ENCODE peak calls at places on chromosomes 4 and X, in six cellular contexts. One of them, this sample, is unnamed.

GRCh38 chrX:99777912-99778311 is 632.2 kb downstream of the PCDH19 start:
- DNase-seq in trophoblast cell: no peak
- DNase-seq in mesenchymal stem cell: no peak
- DNase-seq in H1: no peak
- DNase-seq in neuronal stem cell: no peak
- DNase-seq in IMR-90: no peak
- DNase-seq in this sample: no peak

GRCh38 chrX:65537229-65537628 is 2.6 kb upstream of the LAS1L start:
- DNase-seq in IMR-90: no peak
- DNase-seq in H1: no peak
- DNase-seq in trophoblast cell: no peak
- DNase-seq in mesenchymal stem cell: no peak
- DNase-seq in neuronal stem cell: no peak
- DNase-seq in this sample: no peak

GRCh38 chr4:11634283-11634682 is 205.6 kb upstream of the HS3ST1 start:
- DNase-seq in H1: no peak
- DNase-seq in trophoblast cell: no peak
- DNase-seq in neuronal stem cell: no peak
- DNase-seq in mesenchymal stem cell: no peak
- DNase-seq in IMR-90: no peak
- DNase-seq in this sample: no peak

GRCh38 chr4:120052840-120053239 is 13.8 kb downstream of the MAD2L1 start:
- DNase-seq in neuronal stem cell: no peak
- DNase-seq in trophoblast cell: peak
- DNase-seq in mesenchymal stem cell: peak
- DNase-seq in H1: no peak
- DNase-seq in IMR-90: peak
- DNase-seq in this sample: no peak

GRCh38 chrX:26653050-26653449 is 437.1 kb downstream of the MAGEB5 start:
- DNase-seq in IMR-90: no peak
- DNase-seq in neuronal stem cell: no peak
- DNase-seq in H1: no peak
- DNase-seq in trophoblast cell: no peak
- DNase-seq in mesenchymal stem cell: no peak
- DNase-seq in this sample: no peak

GRCh38 chr4:140937866-140938265 is 181.7 kb upstream of the TBC1D9 start:
- DNase-seq in trophoblast cell: peak
- DNase-seq in neuronal stem cell: no peak
- DNase-seq in H1: no peak
- DNase-seq in IMR-90: peak
- DNase-seq in mesenchymal stem cell: peak
- DNase-seq in this sample: no peak

GRCh38 chr4:1959104-1959384 is 49.7 kb downstream of the NELFA start:
- DNase-seq in mesenchymal stem cell: no peak
- DNase-seq in IMR-90: no peak
- DNase-seq in trophoblast cell: no peak
- DNase-seq in H1: no peak
- DNase-seq in neuronal stem cell: no peak
- DNase-seq in this sample: no peak

GRCh38 chr4:42453612-42454011 is 56.3 kb downstream of the SHISA3 start:
- DNase-seq in trophoblast cell: no peak
- DNase-seq in neuronal stem cell: no peak
- DNase-seq in H1: no peak
- DNase-seq in IMR-90: no peak
- DNase-seq in mesenchymal stem cell: no peak
- DNase-seq in this sample: no peak

GRCh38 chr4:65880594-65880993 is 210.3 kb upstream of the EPHA5 start:
- DNase-seq in IMR-90: no peak
- DNase-seq in neuronal stem cell: no peak
- DNase-seq in mesenchymal stem cell: no peak
- DNase-seq in trophoblast cell: no peak
- DNase-seq in H1: no peak
- DNase-seq in this sample: no peak

GRCh38 chr4:6087669-6088068 is 69.4 kb upstream of the C4orf50 start:
- DNase-seq in trophoblast cell: peak
- DNase-seq in IMR-90: peak
- DNase-seq in neuronal stem cell: peak
- DNase-seq in mesenchymal stem cell: no peak
- DNase-seq in H1: peak
- DNase-seq in this sample: peak

GRCh38 chr4:124526321-124526720 is 186.2 kb downstream of the ANKRD50 start:
- DNase-seq in trophoblast cell: no peak
- DNase-seq in H1: no peak
- DNase-seq in neuronal stem cell: no peak
- DNase-seq in IMR-90: peak
- DNase-seq in mesenchymal stem cell: no peak
- DNase-seq in this sample: no peak

GRCh38 chrX:6678313-6678712 is 143.4 kb upstream of the VCX3A start:
- DNase-seq in trophoblast cell: no peak
- DNase-seq in H1: no peak
- DNase-seq in IMR-90: no peak
- DNase-seq in neuronal stem cell: no peak
- DNase-seq in mesenchymal stem cell: no peak
- DNase-seq in this sample: no peak

DNA sequence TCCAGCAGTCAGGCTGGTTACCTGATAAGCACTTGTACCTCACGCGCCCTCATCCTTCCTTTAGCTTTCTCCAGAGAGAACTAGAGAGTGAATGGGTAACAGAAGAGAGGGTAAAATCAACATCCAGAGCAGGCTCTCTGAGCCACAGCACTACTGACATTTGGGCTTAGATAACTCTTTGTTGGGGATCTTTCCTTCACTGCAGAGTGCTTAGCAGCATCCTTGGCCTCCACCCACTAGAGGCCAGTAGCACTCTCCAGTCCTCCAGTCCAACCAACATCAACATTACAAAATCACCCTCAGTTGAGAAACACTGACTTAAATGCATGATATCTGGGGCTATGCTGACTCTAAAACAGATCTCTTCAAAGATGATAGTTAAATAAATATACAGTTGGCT is 220.7 kb downstream of the TACR3 start:
- DNase-seq in trophoblast cell: no peak
- DNase-seq in mesenchymal stem cell: peak
- DNase-seq in IMR-90: no peak
- DNase-seq in neuronal stem cell: no peak
- DNase-seq in H1: no peak
- DNase-seq in this sample: no peak
- H3K27ac ChIP-seq in trophoblast cell: no peak
- H3K27ac ChIP-seq in mesenchymal stem cell: no peak
- H3K27ac ChIP-seq in IMR-90: no peak
- H3K27ac ChIP-seq in neuronal stem cell: no peak
- H3K27ac ChIP-seq in H1: no peak
- H3K27ac ChIP-seq in this sample: no peak

DNA sequence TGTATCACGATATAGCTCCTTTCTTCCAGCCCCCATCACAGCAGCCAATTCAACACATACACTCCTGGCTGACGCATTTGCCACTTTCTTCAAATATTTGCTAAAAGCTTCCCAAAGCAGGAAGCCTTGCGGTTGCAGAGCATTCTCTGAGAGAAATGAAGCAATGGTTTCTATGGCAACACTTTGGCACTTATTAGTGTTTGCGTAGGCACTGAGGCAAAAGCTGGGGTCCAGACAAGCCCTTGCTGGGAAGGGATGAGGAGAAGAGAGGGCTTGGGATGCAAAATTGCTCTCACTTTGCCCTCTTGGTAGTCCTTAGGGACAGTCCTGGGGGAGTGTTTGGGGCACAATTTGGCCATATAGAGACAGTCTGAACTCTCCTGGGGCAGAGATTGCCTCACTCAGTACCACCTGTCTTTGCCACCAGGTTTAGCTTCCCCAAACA is 55.0 kb upstream of the PAK3 start:
- DNase-seq in trophoblast cell: peak
- DNase-seq in H1: no peak
- DNase-seq in mesenchymal stem cell: peak
- DNase-seq in IMR-90: peak
- DNase-seq in neuronal stem cell: no peak
- DNase-seq in this sample: no peak
- H2AFZ ChIP-seq in trophoblast cell: no peak
- H2AFZ ChIP-seq in H1: no peak
- H2AFZ ChIP-seq in mesenchymal stem cell: no peak
- H2AFZ ChIP-seq in IMR-90: no peak
- H2AFZ ChIP-seq in neuronal stem cell: no peak
- H2AFZ ChIP-seq in this sample: no peak

DNA sequence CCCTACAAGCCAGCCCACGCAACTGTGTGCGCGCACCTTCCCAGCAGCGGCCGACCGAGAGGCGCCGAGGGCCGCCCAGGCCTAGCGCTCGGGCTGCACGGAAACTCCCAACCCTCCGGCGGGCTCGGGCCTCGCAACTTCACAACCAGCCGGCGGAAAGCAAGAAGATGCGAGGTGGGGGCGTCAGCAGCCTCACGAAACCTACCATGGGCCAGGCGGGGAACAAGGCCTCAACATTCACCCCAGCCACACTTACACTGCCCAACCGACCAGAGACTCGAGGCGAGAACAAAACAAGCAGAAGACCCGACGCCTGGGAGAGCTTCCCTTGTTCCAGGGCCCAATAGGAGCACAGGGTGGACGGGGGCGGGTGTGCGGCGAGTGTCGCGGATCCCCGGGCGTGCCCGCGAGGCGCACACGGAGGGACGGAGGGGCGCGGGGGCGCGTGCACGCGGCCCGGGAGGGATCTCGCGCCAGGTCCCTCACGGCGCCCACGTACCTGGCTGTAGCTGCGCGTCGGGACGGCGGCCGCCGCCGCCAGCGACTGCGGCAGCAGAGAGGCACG is 636 bp downstream of the GRSF1 start:
- DNase-seq in neuronal stem cell: peak
- DNase-seq in mesenchymal stem cell: peak
- DNase-seq in IMR-90: peak
- DNase-seq in H1: no peak
- DNase-seq in trophoblast cell: peak
- DNase-seq in this sample: peak
- H2AK5ac ChIP-seq in neuronal stem cell: peak
- H2AK5ac ChIP-seq in mesenchymal stem cell: peak
- H2AK5ac ChIP-seq in IMR-90: peak
- H2AK5ac ChIP-seq in H1: no peak
- H2AK5ac ChIP-seq in trophoblast cell: no peak
- H2AK5ac ChIP-seq in this sample: no peak

GRCh38 chr4:78568640-78569261 is 17.2 kb downstream of the ANXA3 start:
- DNase-seq in mesenchymal stem cell: no peak
- DNase-seq in IMR-90: no peak
- DNase-seq in neuronal stem cell: no peak
- DNase-seq in H1: no peak
- DNase-seq in trophoblast cell: no peak
- DNase-seq in this sample: no peak

GRCh38 chr4:78565971-78566372 is 14.4 kb downstream of the ANXA3 start:
- DNase-seq in H1: no peak
- DNase-seq in IMR-90: peak
- DNase-seq in trophoblast cell: peak
- DNase-seq in mesenchymal stem cell: peak
- DNase-seq in neuronal stem cell: no peak
- DNase-seq in this sample: no peak

GRCh38 chr4:78567502-78568075 is 16.0 kb downstream of the ANXA3 start:
- DNase-seq in mesenchymal stem cell: no peak
- DNase-seq in trophoblast cell: peak
- DNase-seq in H1: no peak
- DNase-seq in neuronal stem cell: no peak
- DNase-seq in IMR-90: no peak
- DNase-seq in this sample: no peak

GRCh38 chr4:78569291-78569821 is 17.8 kb downstream of the ANXA3 start:
- DNase-seq in H1: no peak
- DNase-seq in IMR-90: peak
- DNase-seq in neuronal stem cell: no peak
- DNase-seq in mesenchymal stem cell: peak
- DNase-seq in trophoblast cell: peak
- DNase-seq in this sample: no peak

GRCh38 chr4:78566834-78567501 is 15.4 kb downstream of the ANXA3 start:
- DNase-seq in mesenchymal stem cell: no peak
- DNase-seq in IMR-90: no peak
- DNase-seq in trophoblast cell: no peak
- DNase-seq in H1: no peak
- DNase-seq in neuronal stem cell: no peak
- DNase-seq in this sample: no peak
- H3K27ac ChIP-seq in mesenchymal stem cell: no peak
- H3K27ac ChIP-seq in IMR-90: no peak
- H3K27ac ChIP-seq in trophoblast cell: peak
- H3K27ac ChIP-seq in H1: no peak
- H3K27ac ChIP-seq in neuronal stem cell: no peak
- H3K27ac ChIP-seq in this sample: no peak

DNA sequence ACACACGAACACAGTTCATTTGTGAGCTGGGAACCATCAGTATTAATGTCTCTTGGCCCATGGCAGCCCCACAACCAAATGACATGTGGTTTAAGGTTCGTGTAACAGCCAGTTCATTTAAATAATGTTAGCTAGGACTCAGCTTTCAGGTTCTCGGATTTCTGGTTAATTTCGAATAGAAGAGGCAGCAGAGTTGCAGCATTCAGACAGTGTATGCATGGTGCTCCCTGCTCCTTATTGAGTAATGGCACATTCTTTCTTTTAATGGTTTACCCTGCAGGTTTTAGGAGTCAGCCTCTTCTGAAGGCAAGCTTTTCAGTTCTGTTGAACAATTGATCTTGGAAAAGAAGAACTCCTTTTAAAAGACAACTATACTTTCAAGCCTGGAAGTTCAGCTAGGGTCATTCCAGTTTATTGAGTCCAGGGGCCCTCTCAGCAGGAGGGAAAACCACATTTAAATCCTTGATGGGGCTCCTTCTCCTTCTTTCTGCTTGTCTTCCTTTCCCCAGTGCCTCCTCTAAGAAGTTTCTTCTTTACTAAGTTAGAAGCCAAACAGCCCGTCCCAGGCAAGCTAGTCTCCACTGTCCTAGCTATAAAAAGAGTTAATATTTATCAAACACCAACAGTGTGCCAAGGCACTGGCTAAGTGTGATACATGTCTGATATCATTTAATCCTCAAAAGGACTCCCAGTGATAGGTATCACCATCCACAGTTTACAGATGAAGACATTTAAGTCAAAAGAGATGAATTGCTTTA is 5.0 kb upstream of the RNF175 start:
- DNase-seq in IMR-90: no peak
- DNase-seq in H1: no peak
- DNase-seq in trophoblast cell: no peak
- DNase-seq in mesenchymal stem cell: peak
- DNase-seq in neuronal stem cell: no peak
- DNase-seq in this sample: no peak
- H2AFZ ChIP-seq in IMR-90: no peak
- H2AFZ ChIP-seq in H1: no peak
- H2AFZ ChIP-seq in trophoblast cell: no peak
- H2AFZ ChIP-seq in mesenchymal stem cell: no peak
- H2AFZ ChIP-seq in neuronal stem cell: peak
- H2AFZ ChIP-seq in this sample: no peak

GRCh38 chr4:7964890-7965662 is 25.4 kb upstream of the AFAP1 start:
- DNase-seq in trophoblast cell: peak
- DNase-seq in mesenchymal stem cell: peak
- DNase-seq in IMR-90: peak
- DNase-seq in H1: no peak
- DNase-seq in neuronal stem cell: no peak
- DNase-seq in this sample: peak
- H2AK5ac ChIP-seq in trophoblast cell: no peak
- H2AK5ac ChIP-seq in mesenchymal stem cell: no peak
- H2AK5ac ChIP-seq in IMR-90: peak
- H2AK5ac ChIP-seq in H1: no peak
- H2AK5ac ChIP-seq in neuronal stem cell: no peak
- H2AK5ac ChIP-seq in this sample: no peak

This sample was measured in H9.